ENCODE peak calls at places on chromosomes 12 and 14, in seven cellular contexts. H is tibial nerve, Q is iPS DF 19.7, I is fibroblast of mammary gland, J is GM12891, G is hepatocyte, L is WTC11. D is an unnamed sample.

GRCh38 chr14:26598081-26598671 is 343 bp upstream of the NOVA1 start:
- DNase-seq in Q (peak), G (peak), J (peak), L (peak), I (peak), H (peak), D (peak)

GRCh38 chr12:5267603-5268423 is 164.1 kb upstream of the NTF3 start:
- DNase-seq in J (no peak), H (no peak), I (no peak), G (no peak), L (no peak), Q (no peak), D (no peak)

GRCh38 chr14:90381011-90381790 is 15.6 kb upstream of the CALM1 start:
- DNase-seq in Q (no peak), G (peak), I (peak), H (no peak), L (no peak), J (no peak), D (no peak)

GRCh38 chr12:12481636-12482035 is 81.0 kb downstream of the DUSP16 start:
- DNase-seq in G (no peak), H (no peak), J (no peak), I (no peak), Q (no peak), L (no peak), D (no peak)

GRCh38 chr14:99325591-99325990 is 53.6 kb upstream of the BCL11B start:
- DNase-seq in Q (no peak), G (no peak), L (no peak), I (no peak), H (no peak), J (no peak), D (no peak)

GRCh38 chr12:132151766-132152410 is 7.6 kb downstream of the NOC4L start:
- DNase-seq in H (no peak), G (no peak), Q (no peak), L (no peak), I (no peak), J (no peak), D (no peak)

GRCh38 chr12:48004941-48005749 is 869 bp upstream of the COL2A1 start:
- DNase-seq in I (no peak), Q (no peak), G (no peak), L (peak), J (no peak), H (no peak), D (peak)

GRCh38 chr12:72699362-72699761 is 427.2 kb downstream of the TRHDE start:
- DNase-seq in G (no peak), Q (no peak), L (no peak), I (no peak), H (no peak), J (no peak), D (no peak)